ENCODE peak calls at places on chromosomes 2 and 18, in six cellular contexts. One of them, this sample, is unnamed.
A peak's percentile ranks its signal among the peaks of the same experiment; 100 is the strongest.

GRCh38 chr2:118667964-118668363 is 179.5 kb downstream of the EN1 start:
- DNase-seq in stomach: no peak
- DNase-seq in PC-9: no peak
- DNase-seq in CD8-positive, alpha-beta T cell: no peak
- DNase-seq in thoracic aorta: no peak
- DNase-seq in foreskin keratinocyte: no peak
- DNase-seq in this sample: no peak

GRCh38 chr2:120993661-120994060 is 258.0 kb downstream of the GLI2 start:
- DNase-seq in stomach: no peak
- DNase-seq in PC-9: no peak
- DNase-seq in CD8-positive, alpha-beta T cell: no peak
- DNase-seq in thoracic aorta: no peak
- DNase-seq in foreskin keratinocyte: no peak
- DNase-seq in this sample: no peak

GRCh38 chr2:125004091-125004800 is 979.2 kb downstream of the CNTNAP5 start:
- DNase-seq in stomach: no peak
- DNase-seq in PC-9: no peak
- DNase-seq in CD8-positive, alpha-beta T cell: no peak
- DNase-seq in thoracic aorta: no peak
- DNase-seq in foreskin keratinocyte: peak; percentile 1
- DNase-seq in this sample: no peak

GRCh38 chr2:141767051-141767450 is 363.8 kb downstream of the LRP1B start:
- DNase-seq in stomach: no peak
- DNase-seq in PC-9: peak; percentile 1
- DNase-seq in CD8-positive, alpha-beta T cell: no peak
- DNase-seq in thoracic aorta: no peak
- DNase-seq in foreskin keratinocyte: peak; percentile 82
- DNase-seq in this sample: no peak

GRCh38 chr18:67513285-67513684 is 3.2 kb downstream of the DSEL start:
- DNase-seq in stomach: no peak
- DNase-seq in PC-9: no peak
- DNase-seq in CD8-positive, alpha-beta T cell: no peak
- DNase-seq in thoracic aorta: no peak
- DNase-seq in foreskin keratinocyte: no peak
- DNase-seq in this sample: no peak

GRCh38 chr18:830315-830901 is 18.4 kb upstream of the YES1 start:
- DNase-seq in stomach: no peak
- DNase-seq in PC-9: no peak
- DNase-seq in CD8-positive, alpha-beta T cell: peak; percentile 53
- DNase-seq in thoracic aorta: no peak
- DNase-seq in foreskin keratinocyte: no peak
- DNase-seq in this sample: no peak

GRCh38 chr2:62474173-62474572 is 31.8 kb downstream of the TMEM17 start:
- DNase-seq in stomach: no peak
- DNase-seq in PC-9: no peak
- DNase-seq in CD8-positive, alpha-beta T cell: no peak
- DNase-seq in thoracic aorta: no peak
- DNase-seq in foreskin keratinocyte: no peak
- DNase-seq in this sample: peak; percentile 19

GRCh38 chr2:191064590-191064989 is 50.6 kb upstream of the STAT1 start:
- DNase-seq in stomach: no peak
- DNase-seq in PC-9: no peak
- DNase-seq in CD8-positive, alpha-beta T cell: peak; percentile 26
- DNase-seq in thoracic aorta: no peak
- DNase-seq in foreskin keratinocyte: no peak
- DNase-seq in this sample: no peak

GRCh38 chr2:2010266-2010665 is 266.0 kb upstream of the PXDN start:
- DNase-seq in stomach: no peak
- DNase-seq in PC-9: no peak
- DNase-seq in CD8-positive, alpha-beta T cell: no peak
- DNase-seq in thoracic aorta: no peak
- DNase-seq in foreskin keratinocyte: no peak
- DNase-seq in this sample: no peak

GRCh38 chr2:220893411-220893810 is 678.7 kb downstream of the EPHA4 start:
- DNase-seq in stomach: no peak
- DNase-seq in PC-9: no peak
- DNase-seq in CD8-positive, alpha-beta T cell: no peak
- DNase-seq in thoracic aorta: no peak
- DNase-seq in foreskin keratinocyte: peak; percentile 29
- DNase-seq in this sample: no peak

GRCh38 chr2:131801210-131801744 is 273.6 kb downstream of the CCDC74A start:
- DNase-seq in stomach: no peak
- DNase-seq in PC-9: no peak
- DNase-seq in CD8-positive, alpha-beta T cell: no peak
- DNase-seq in thoracic aorta: no peak
- DNase-seq in foreskin keratinocyte: no peak
- DNase-seq in this sample: no peak

GRCh38 chr2:113005030-113005509 is at the start of gene IL36A:
- DNase-seq in stomach: no peak
- DNase-seq in PC-9: no peak
- DNase-seq in CD8-positive, alpha-beta T cell: no peak
- DNase-seq in thoracic aorta: no peak
- DNase-seq in foreskin keratinocyte: no peak
- DNase-seq in this sample: no peak

GRCh38 chr2:99442837-99443236 is 47.0 kb downstream of the REV1 start:
- DNase-seq in stomach: no peak
- DNase-seq in PC-9: no peak
- DNase-seq in CD8-positive, alpha-beta T cell: no peak
- DNase-seq in thoracic aorta: no peak
- DNase-seq in foreskin keratinocyte: no peak
- DNase-seq in this sample: no peak

GRCh38 chr2:112784199-112785189 is at the start of gene IL1A:
- DNase-seq in stomach: no peak
- DNase-seq in PC-9: peak; percentile 37
- DNase-seq in CD8-positive, alpha-beta T cell: no peak
- DNase-seq in thoracic aorta: no peak
- DNase-seq in foreskin keratinocyte: peak; percentile 90
- DNase-seq in this sample: no peak

GRCh38 chr2:176561706-176562105 is 292.5 kb downstream of the MTX2 start:
- DNase-seq in stomach: no peak
- DNase-seq in PC-9: no peak
- DNase-seq in CD8-positive, alpha-beta T cell: no peak
- DNase-seq in thoracic aorta: no peak
- DNase-seq in foreskin keratinocyte: no peak
- DNase-seq in this sample: no peak

GRCh38 chr2:46828039-46828438 is 87.6 kb downstream of the MCFD2 start:
- DNase-seq in stomach: no peak
- DNase-seq in PC-9: no peak
- DNase-seq in CD8-positive, alpha-beta T cell: no peak
- DNase-seq in thoracic aorta: no peak
- DNase-seq in foreskin keratinocyte: no peak
- DNase-seq in this sample: no peak

GRCh38 chr2:234444888-234445287 is 52.0 kb downstream of the ARL4C start:
- DNase-seq in stomach: no peak
- DNase-seq in PC-9: no peak
- DNase-seq in CD8-positive, alpha-beta T cell: peak; percentile 63
- DNase-seq in thoracic aorta: no peak
- DNase-seq in foreskin keratinocyte: peak; percentile 93
- DNase-seq in this sample: no peak

GRCh38 chr18:44031063-44031462 is 649.6 kb upstream of the SETBP1 start:
- DNase-seq in stomach: no peak
- DNase-seq in PC-9: no peak
- DNase-seq in CD8-positive, alpha-beta T cell: no peak
- DNase-seq in thoracic aorta: no peak
- DNase-seq in foreskin keratinocyte: no peak
- DNase-seq in this sample: no peak

GRCh38 chr18:77103181-77103875 is 29.3 kb downstream of the MBP start:
- DNase-seq in stomach: no peak
- DNase-seq in PC-9: no peak
- DNase-seq in CD8-positive, alpha-beta T cell: no peak
- DNase-seq in thoracic aorta: no peak
- DNase-seq in foreskin keratinocyte: no peak
- DNase-seq in this sample: no peak

GRCh38 chr2:216858312-216858711 is 1.6 kb downstream of the TNP1 start:
- DNase-seq in stomach: no peak
- DNase-seq in PC-9: no peak
- DNase-seq in CD8-positive, alpha-beta T cell: no peak
- DNase-seq in thoracic aorta: no peak
- DNase-seq in foreskin keratinocyte: no peak
- DNase-seq in this sample: no peak

GRCh38 chr2:157459486-157459885 is 15.6 kb upstream of the CYTIP start:
- DNase-seq in stomach: no peak
- DNase-seq in PC-9: no peak
- DNase-seq in CD8-positive, alpha-beta T cell: no peak
- DNase-seq in thoracic aorta: no peak
- DNase-seq in foreskin keratinocyte: no peak
- DNase-seq in this sample: no peak

GRCh38 chr2:126661702-126662465 is 5.9 kb downstream of the GYPC start:
- DNase-seq in stomach: no peak
- DNase-seq in PC-9: no peak
- DNase-seq in CD8-positive, alpha-beta T cell: no peak
- DNase-seq in thoracic aorta: no peak
- DNase-seq in foreskin keratinocyte: no peak
- DNase-seq in this sample: no peak

GRCh38 chr2:21020031-21020667 is 23.7 kb downstream of the APOB start:
- DNase-seq in stomach: no peak
- DNase-seq in PC-9: no peak
- DNase-seq in CD8-positive, alpha-beta T cell: no peak
- DNase-seq in thoracic aorta: no peak
- DNase-seq in foreskin keratinocyte: no peak
- DNase-seq in this sample: no peak

GRCh38 chr2:21019000-21019677 is 24.7 kb downstream of the APOB start:
- DNase-seq in stomach: no peak
- DNase-seq in PC-9: no peak
- DNase-seq in CD8-positive, alpha-beta T cell: no peak
- DNase-seq in thoracic aorta: no peak
- DNase-seq in foreskin keratinocyte: no peak
- DNase-seq in this sample: no peak

GRCh38 chr2:21019678-21020021 is 24.2 kb downstream of the APOB start:
- DNase-seq in stomach: no peak
- DNase-seq in PC-9: no peak
- DNase-seq in CD8-positive, alpha-beta T cell: no peak
- DNase-seq in thoracic aorta: no peak
- DNase-seq in foreskin keratinocyte: no peak
- DNase-seq in this sample: no peak

GRCh38 chr2:21018290-21018689 is 25.6 kb downstream of the APOB start:
- DNase-seq in stomach: no peak
- DNase-seq in PC-9: no peak
- DNase-seq in CD8-positive, alpha-beta T cell: no peak
- DNase-seq in thoracic aorta: no peak
- DNase-seq in foreskin keratinocyte: no peak
- DNase-seq in this sample: no peak

GRCh38 chr2:21017748-21018276 is 26.1 kb downstream of the APOB start:
- DNase-seq in stomach: no peak
- DNase-seq in PC-9: no peak
- DNase-seq in CD8-positive, alpha-beta T cell: no peak
- DNase-seq in thoracic aorta: no peak
- DNase-seq in foreskin keratinocyte: no peak
- DNase-seq in this sample: no peak
- H3K27me3 ChIP-seq in stomach: no peaks in the 10 kb centered on the region
- H3K27me3 ChIP-seq in PC-9: peaks cover 33% of the 10 kb centered on the region
- H3K27me3 ChIP-seq in CD8-positive, alpha-beta T cell: no peaks in the 10 kb centered on the region
- H3K27me3 ChIP-seq in thoracic aorta: no peaks in the 10 kb centered on the region
- H3K27me3 ChIP-seq in foreskin keratinocyte: no peaks in the 10 kb centered on the region
- H3K27me3 ChIP-seq in this sample: no peaks in the 10 kb centered on the region

DNA sequence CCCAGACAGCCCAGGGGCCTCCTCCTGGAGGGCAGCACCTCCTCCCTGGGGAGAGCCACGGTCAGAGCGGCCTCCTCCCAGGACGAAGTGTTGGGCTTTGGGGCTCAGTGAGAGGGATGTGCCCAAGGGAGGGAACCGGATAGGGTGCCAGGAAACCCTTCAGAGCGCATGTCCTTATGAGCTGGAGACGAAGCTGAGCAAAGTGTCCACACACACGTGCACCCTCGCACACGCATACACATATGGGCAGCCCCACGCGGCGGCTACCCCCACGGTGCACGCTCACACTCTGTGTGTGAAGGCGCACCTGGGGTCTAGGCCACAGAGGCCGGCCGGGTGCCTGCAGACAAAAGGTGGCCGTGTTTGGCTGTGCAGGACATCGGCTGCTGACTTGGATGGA is 106.1 kb upstream of the HDAC4 start:
- DNase-seq in stomach: no peak
- DNase-seq in PC-9: no peak
- DNase-seq in CD8-positive, alpha-beta T cell: no peak
- DNase-seq in thoracic aorta: no peak
- DNase-seq in foreskin keratinocyte: no peak
- DNase-seq in this sample: no peak
- H3K4me1 ChIP-seq in stomach: no peaks in the 10 kb centered on the region
- H3K4me1 ChIP-seq in PC-9: no peaks in the 10 kb centered on the region
- H3K4me1 ChIP-seq in CD8-positive, alpha-beta T cell: no peaks in the 10 kb centered on the region
- H3K4me1 ChIP-seq in thoracic aorta: no peaks in the 10 kb centered on the region
- H3K4me1 ChIP-seq in foreskin keratinocyte: no peaks in the 10 kb centered on the region
- H3K4me1 ChIP-seq in this sample: no peaks in the 10 kb centered on the region

GRCh38 chr2:43636616-43637015 is 444 bp upstream of the PLEKHH2 start:
- DNase-seq in stomach: no peak
- DNase-seq in PC-9: no peak
- DNase-seq in CD8-positive, alpha-beta T cell: peak; percentile 25
- DNase-seq in thoracic aorta: no peak
- DNase-seq in foreskin keratinocyte: no peak
- DNase-seq in this sample: no peak

GRCh38 chr2:43634604-43635306 is 2.3 kb upstream of the PLEKHH2 start:
- DNase-seq in stomach: no peak
- DNase-seq in PC-9: no peak
- DNase-seq in CD8-positive, alpha-beta T cell: no peak
- DNase-seq in thoracic aorta: no peak
- DNase-seq in foreskin keratinocyte: peak; percentile 18
- DNase-seq in this sample: no peak

GRCh38 chr2:43637030-43637803 is at the start of gene PLEKHH2:
- DNase-seq in stomach: peak; percentile 91
- DNase-seq in PC-9: peak; percentile 95
- DNase-seq in CD8-positive, alpha-beta T cell: peak; percentile 90
- DNase-seq in thoracic aorta: peak; percentile 55
- DNase-seq in foreskin keratinocyte: peak; percentile 60
- DNase-seq in this sample: peak; percentile 58

DNA sequence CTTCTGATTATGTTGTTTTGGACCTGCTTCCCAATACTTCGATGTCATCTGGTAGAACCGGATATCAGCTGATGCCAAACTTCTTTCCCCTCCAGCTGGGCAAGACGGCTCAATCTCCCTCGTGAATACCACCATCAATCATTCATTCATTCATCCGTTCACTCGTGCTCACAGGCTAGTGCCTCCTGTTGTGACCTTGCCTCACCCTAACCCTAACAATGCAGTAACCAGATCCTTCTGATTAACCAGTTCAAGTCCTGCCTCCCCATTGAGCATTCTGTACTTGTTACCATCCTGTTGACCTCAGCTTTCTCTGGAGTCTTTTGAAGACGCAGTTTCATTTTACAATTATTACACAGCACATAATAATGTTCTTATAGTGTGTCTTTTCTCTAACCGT is 5.1 kb upstream of the PLEKHH2 start:
- DNase-seq in stomach: no peak
- DNase-seq in PC-9: no peak
- DNase-seq in CD8-positive, alpha-beta T cell: no peak
- DNase-seq in thoracic aorta: no peak
- DNase-seq in foreskin keratinocyte: no peak
- DNase-seq in this sample: no peak
- H3K27me3 ChIP-seq in stomach: no peaks in the 10 kb centered on the region
- H3K27me3 ChIP-seq in PC-9: no peaks in the 10 kb centered on the region
- H3K27me3 ChIP-seq in CD8-positive, alpha-beta T cell: no peaks in the 10 kb centered on the region
- H3K27me3 ChIP-seq in thoracic aorta: no peaks in the 10 kb centered on the region
- H3K27me3 ChIP-seq in foreskin keratinocyte: peaks cover 64% of the 10 kb centered on the region
- H3K27me3 ChIP-seq in this sample: no peaks in the 10 kb centered on the region

DNA sequence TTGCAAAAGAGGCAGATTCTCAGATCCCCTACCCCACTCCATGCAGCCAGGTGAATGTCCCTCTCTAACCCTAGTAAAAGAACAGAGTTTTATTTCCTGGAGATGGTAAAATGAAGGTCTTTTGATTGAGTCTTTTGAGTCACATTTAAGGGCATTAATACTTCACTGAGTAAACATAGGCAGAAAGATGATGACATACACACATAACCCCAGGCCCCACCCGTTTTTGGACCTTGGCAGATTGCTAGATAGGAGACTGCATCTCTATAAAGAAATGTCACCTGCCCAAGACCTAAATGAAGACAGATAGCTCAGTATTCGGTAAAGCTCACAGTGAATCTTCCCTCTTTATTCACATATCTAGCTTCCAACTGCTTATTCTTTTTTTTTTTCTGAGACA is 28.3 kb upstream of the PEX13 start:
- DNase-seq in stomach: no peak
- DNase-seq in PC-9: no peak
- DNase-seq in CD8-positive, alpha-beta T cell: no peak
- DNase-seq in thoracic aorta: no peak
- DNase-seq in foreskin keratinocyte: no peak
- DNase-seq in this sample: no peak
- H3K4me1 ChIP-seq in stomach: no peaks in the 10 kb centered on the region
- H3K4me1 ChIP-seq in PC-9: peaks cover 11% of the 10 kb centered on the region
- H3K4me1 ChIP-seq in CD8-positive, alpha-beta T cell: no peaks in the 10 kb centered on the region
- H3K4me1 ChIP-seq in thoracic aorta: no peaks in the 10 kb centered on the region
- H3K4me1 ChIP-seq in foreskin keratinocyte: no peaks in the 10 kb centered on the region
- H3K4me1 ChIP-seq in this sample: no peaks in the 10 kb centered on the region

This sample was measured in ascending aorta.